ENCODE peak calls at places on chromosomes 11 and 22, in seven cellular contexts. G is stimulated activated effector memory CD8-positive, alpha-beta T cell treated with anti-CD3 and anti-CD28 coated beads, Interleukin-12 subunit alpha, Interleukin-12 subunit beta, amount 100 ng/mL, for 72 hours; J is CD4-positive, alpha-beta T cell; H is heart right ventricle; A is upper lobe of left lung; U is A549; B is RWPE2. Y is an unnamed sample.

GRCh38 chr11:33864479-33864878 is 27.4 kb downstream of the LMO2 start:
- ATAC-seq in A (peak; percentile 44), G (peak; percentile 16), B (no peak), H (peak; percentile 26), U (no peak), J (no peak), Y (no peak)

GRCh38 chr22:41366323-41367014 is 15.3 kb upstream of the TEF start:
- ATAC-seq in J (peak; percentile 34), A (no peak), H (no peak), G (no peak), U (peak; percentile 12), B (no peak), Y (no peak)

GRCh38 chr11:129209891-129210830 is 18.0 kb upstream of the ARHGAP32 start:
- ATAC-seq in A (no peak), U (no peak), B (no peak), G (no peak), H (no peak), J (no peak), Y (no peak)

GRCh38 chr11:101582242-101583052 is 1.4 kb downstream of the TRPC6 start:
- ATAC-seq in A (peak; percentile 44), H (peak; percentile 55), G (peak; percentile 36), B (peak; percentile 46), J (no peak), U (peak; percentile 79), Y (no peak)

GRCh38 chr11:1358286-1358685 is 31.4 kb upstream of the BRSK2 start:
- ATAC-seq in A (peak; percentile 48), U (no peak), G (no peak), B (no peak), H (peak; percentile 89), J (no peak), Y (no peak)

GRCh38 chr11:73178092-73178539 is 36.0 kb upstream of the FCHSD2 start:
- ATAC-seq in A (peak; percentile 93), J (peak; percentile 100), H (peak; percentile 71), G (peak; percentile 95), B (peak; percentile 92), U (peak; percentile 96), Y (peak; percentile 99)

GRCh38 chr22:32676196-32676595 is 125.3 kb upstream of the TIMP3 start:
- ATAC-seq in G (no peak), U (no peak), A (no peak), B (no peak), H (no peak), J (no peak), Y (no peak)

GRCh38 chr22:42644422-42645340 is 4.3 kb upstream of the ATP5MGL start:
- ATAC-seq in H (peak; percentile 27), U (no peak), A (no peak), B (no peak), G (no peak), J (no peak), Y (no peak)

GRCh38 chr11:4607782-4608666 is at the start of gene TRIM68:
- ATAC-seq in A (peak; percentile 100), J (peak; percentile 99), U (peak; percentile 100), B (peak; percentile 99), G (peak; percentile 100), H (peak; percentile 100), Y (peak; percentile 100)

GRCh38 chr22:32788884-32789624 is 12.5 kb upstream of the TIMP3 start:
- ATAC-seq in J (no peak), G (no peak), B (peak; percentile 38), U (no peak), H (no peak), A (peak; percentile 64), Y (no peak)

GRCh38 chr11:64242920-64243854 is 2.3 kb downstream of the FKBP2 start:
- ATAC-seq in H (no peak), U (no peak), A (no peak), J (no peak), G (no peak), B (no peak), Y (no peak)

GRCh38 chr22:41902932-41903421 is 11.9 kb downstream of the SHISA8 start:
- ATAC-seq in H (peak; percentile 81), A (no peak), G (no peak), J (no peak), B (no peak), U (no peak), Y (no peak)

GRCh38 chr11:46724088-46724487 is 5.1 kb downstream of the F2 start:
- ATAC-seq in A (no peak), H (no peak), U (no peak), J (no peak), B (no peak), G (no peak), Y (no peak)

GRCh38 chr11:73726825-73727224 is 34.0 kb downstream of the RAB6A start:
- ATAC-seq in B (no peak), U (no peak), G (no peak), A (no peak), J (no peak), H (no peak), Y (no peak)

GRCh38 chr11:126391970-126392637 is 36.6 kb downstream of the ST3GAL4 start:
- ATAC-seq in J (no peak), G (peak; percentile 42), H (peak; percentile 56), B (peak; percentile 5), A (no peak), U (peak; percentile 69), Y (no peak)

GRCh38 chr11:60855726-60856633 is at the start of gene PTGDR2:
- ATAC-seq in G (no peak), H (peak; percentile 44), U (no peak), J (peak; percentile 44), A (no peak), B (no peak), Y (no peak)

GRCh38 chr11:47606731-47607130 is 12.5 kb upstream of the C1QTNF4 start:
- ATAC-seq in U (no peak), J (no peak), G (no peak), A (no peak), B (peak; percentile 26), H (peak; percentile 85), Y (no peak)

GRCh38 chr11:134026655-134027343 is 42.1 kb upstream of the JAM3 start:
- ATAC-seq in G (no peak), U (no peak), B (no peak), J (no peak), H (no peak), A (no peak), Y (no peak)

GRCh38 chr22:46625113-46625842 is 5.1 kb downstream of the GRAMD4 start:
- ATAC-seq in A (no peak), U (no peak), G (no peak), B (no peak), J (no peak), H (no peak), Y (no peak)

GRCh38 chr22:43946391-43946680 is 8.9 kb upstream of the SAMM50 start:
- ATAC-seq in J (no peak), B (peak; percentile 21), H (no peak), U (peak; percentile 75), A (no peak), G (peak; percentile 15), Y (no peak)

GRCh38 chr22:31187627-31188026 is 24.5 kb upstream of the LIMK2 start:
- ATAC-seq in A (no peak), J (no peak), H (no peak), G (no peak), U (no peak), B (no peak), Y (no peak)

GRCh38 chr11:79255965-79256364 is 184.9 kb downstream of the TENM4 start:
- ATAC-seq in G (no peak), J (no peak), U (no peak), A (no peak), B (no peak), H (no peak), Y (no peak)

GRCh38 chr11:78248903-78249302 is 60.2 kb downstream of the USP35 start:
- ATAC-seq in G (peak; percentile 73), H (no peak), A (no peak), B (no peak), U (no peak), J (no peak), Y (peak; percentile 65)

GRCh38 chr11:107659310-107659709 is 52.5 kb downstream of the SLN start:
- ATAC-seq in H (no peak), J (no peak), B (no peak), U (no peak), A (no peak), G (no peak), Y (no peak)

GRCh38 chr11:2445107-2445947 is 519 bp downstream of the KCNQ1 start:
- ATAC-seq in H (no peak), A (no peak), B (no peak), G (peak; percentile 49), J (peak; percentile 18), U (no peak), Y (peak; percentile 57)

GRCh38 chr22:38841635-38842034 is 2.2 kb downstream of the NPTXR start:
- ATAC-seq in B (no peak), G (no peak), H (no peak), A (no peak), J (no peak), U (no peak), Y (no peak)

GRCh38 chr11:82720267-82720666 is 13.4 kb downstream of the FAM181B start:
- ATAC-seq in J (no peak), B (no peak), H (no peak), G (no peak), U (no peak), A (no peak), Y (no peak)

GRCh38 chr11:84794663-84795443 is 832.3 kb downstream of the DLG2 start:
- ATAC-seq in U (no peak), J (no peak), H (no peak), B (no peak), G (no peak), A (peak; percentile 66), Y (no peak)

GRCh38 chr11:70304208-70304603 is 33.7 kb downstream of the PPFIA1 start:
- ATAC-seq in J (no peak), A (no peak), B (no peak), H (no peak), G (no peak), U (no peak), Y (no peak)

Y was measured in activated T-helper 17 cell treated with anti-CD3 and anti-CD28 coated beads, Interleukin-2, amount 50 U/mL, for 72 hours.